ENCODE peak calls at places on chromosomes 5 and 9, in eight cellular contexts. M is choroid plexus epithelial cell, N is head of caudate nucleus, F is SW 1271, W is bronchial epithelial cell, L is NCI-H460, Q is H9, E is PC-9. V is an unnamed sample.

GRCh38 chr5:127206320-127207113 is 84.1 kb upstream of the MEGF10 start:
- DNase-seq in F (no peak), Q (no peak), N (no peak), W (peak), L (peak), E (peak), M (peak), V (peak)

GRCh38 chr5:74916831-74917710 is 50.9 kb upstream of the FAM169A start:
- DNase-seq in M (peak), F (no peak), W (peak), Q (no peak), N (no peak), L (peak), E (peak), V (no peak)

GRCh38 chr9:35487066-35487465 is 2.8 kb upstream of the RUSC2 start:
- DNase-seq in W (no peak), Q (no peak), E (no peak), F (no peak), N (no peak), L (no peak), M (no peak), V (no peak)

GRCh38 chr9:89178162-89179120 is at the start of gene SHC3:
- DNase-seq in F (no peak), W (no peak), Q (peak), L (no peak), N (peak), E (no peak), M (peak), V (no peak)

GRCh38 chr9:131620764-131621520 is 75.6 kb downstream of the PRRT1B start:
- DNase-seq in L (no peak), F (no peak), E (no peak), W (no peak), N (no peak), M (peak), Q (no peak), V (no peak)

GRCh38 chr9:8338742-8339425 is 539.3 kb upstream of the DMAC1 start:
- DNase-seq in F (no peak), L (no peak), W (no peak), Q (no peak), N (no peak), E (no peak), M (peak), V (no peak)

GRCh38 chr5:128202320-128202719 is 118.8 kb downstream of the SLC12A2 start:
- DNase-seq in W (no peak), E (no peak), N (no peak), F (no peak), M (no peak), L (no peak), Q (no peak), V (no peak)

GRCh38 chr5:93433422-93433821 is 147.6 kb downstream of the NR2F1-AS1 start:
- DNase-seq in F (peak), Q (no peak), W (peak), N (no peak), E (peak), M (peak), L (peak), V (no peak)

V was measured in HCT116.